ENCODE peak calls at places on chromosomes 5 and 9, in ten cellular contexts. X is prostate gland, P is GM12892, O is breast epithelium, B is sigmoid colon, Q is HCT116, C is GM23338, D is GM12878, U is upper lobe of left lung, J is stomach. L is an unnamed sample.

GRCh38 chr5:126534543-126534942 is 60.5 kb downstream of the ALDH7A1 start:
- DNase-seq in U (no peak), O (no peak), Q (no peak), C (no peak), B (no peak), J (no peak), D (no peak), P (no peak), X (no peak), L (no peak)

GRCh38 chr5:4082966-4083564 is 487.4 kb downstream of the IRX1 start:
- DNase-seq in D (no peak), B (no peak), U (no peak), O (no peak), C (no peak), J (no peak), P (no peak), Q (no peak), X (no peak), L (no peak)

GRCh38 chr5:137794863-137795262 is 40.7 kb upstream of the HNRNPA0 start:
- DNase-seq in C (peak), U (no peak), P (no peak), Q (no peak), D (no peak), X (no peak), J (no peak), B (no peak), O (no peak), L (no peak)

GRCh38 chr5:172849636-172850453 is 15.8 kb downstream of the ERGIC1 start:
- DNase-seq in P (no peak), Q (no peak), B (no peak), C (no peak), X (peak), U (peak), O (no peak), J (peak), D (peak), L (peak)

GRCh38 chr9:92278117-92278516 is 15.4 kb downstream of the IARS1 start:
- DNase-seq in X (no peak), D (no peak), C (no peak), J (no peak), P (no peak), O (no peak), U (no peak), B (no peak), Q (no peak), L (no peak)

GRCh38 chr5:32928761-32929160 is 217.6 kb downstream of the NPR3 start:
- DNase-seq in C (no peak), Q (no peak), J (no peak), X (no peak), B (no peak), O (no peak), U (no peak), P (no peak), D (no peak), L (no peak)

GRCh38 chr5:68698025-68698940 is 395.5 kb upstream of the SLC30A5 start:
- DNase-seq in U (no peak), B (no peak), Q (no peak), D (no peak), P (no peak), J (no peak), X (no peak), O (no peak), C (no peak), L (no peak)

GRCh38 chr9:132411091-132411508 is 1.1 kb downstream of the CFAP77 start:
- DNase-seq in B (no peak), C (peak), P (peak), U (peak), D (no peak), J (peak), X (peak), O (no peak), Q (peak), L (peak)

GRCh38 chr5:9888517-9888916 is 258.4 kb upstream of the TAS2R1 start:
- DNase-seq in B (no peak), D (no peak), U (no peak), C (no peak), J (no peak), X (no peak), Q (no peak), O (no peak), P (no peak), L (no peak)

GRCh38 chr9:36802171-36802920 is 229.7 kb downstream of the MELK start:
- DNase-seq in U (no peak), D (no peak), J (no peak), Q (no peak), P (no peak), C (no peak), X (no peak), B (no peak), O (no peak), L (no peak)

GRCh38 chr9:8679405-8679951 is 879.9 kb upstream of the DMAC1 start:
- DNase-seq in D (no peak), B (no peak), Q (no peak), C (no peak), P (no peak), O (no peak), J (no peak), U (no peak), X (no peak), L (no peak)

GRCh38 chr5:95081500-95082355 is 203.2 kb downstream of the MCTP1 start:
- DNase-seq in O (no peak), U (peak), B (peak), D (peak), C (peak), P (no peak), X (peak), J (peak), Q (no peak), L (peak)

GRCh38 chr9:20504930-20505329 is 117.4 kb downstream of the MLLT3 start:
- DNase-seq in C (no peak), Q (no peak), O (no peak), D (no peak), P (no peak), X (no peak), J (no peak), U (no peak), B (no peak), L (no peak)

GRCh38 chr9:20495133-20495532 is 127.2 kb downstream of the MLLT3 start:
- DNase-seq in O (no peak), P (no peak), B (no peak), C (no peak), U (no peak), D (no peak), X (no peak), Q (no peak), J (no peak), L (no peak)

GRCh38 chr9:20499013-20499412 is 123.3 kb downstream of the MLLT3 start:
- DNase-seq in D (no peak), C (no peak), O (no peak), J (no peak), Q (no peak), B (no peak), P (no peak), U (no peak), X (no peak), L (no peak)

GRCh38 chr9:20496328-20496727 is 126.0 kb downstream of the MLLT3 start:
- DNase-seq in U (no peak), B (no peak), X (no peak), P (no peak), O (no peak), J (no peak), D (no peak), Q (no peak), C (no peak), L (no peak)

GRCh38 chr9:20500101-20500500 is 122.2 kb downstream of the MLLT3 start:
- DNase-seq in J (no peak), U (no peak), C (no peak), P (no peak), O (no peak), B (no peak), D (no peak), X (no peak), Q (no peak), L (no peak)
- TF ChIP-seq POLR2AphosphoS5 in J (no peak), U (no peak), C (no peak), P (no peak), O (no peak), B (no peak), D (no peak), X (no peak), Q (no peak), L (no peak)

GRCh38 chr9:130084337-130084736 is 30.6 kb downstream of the GPR107 start:
- DNase-seq in Q (no peak), D (no peak), P (no peak), U (no peak), J (no peak), X (no peak), C (no peak), B (peak), O (no peak), L (no peak)
- TF ChIP-seq POLR2AphosphoS5 in Q (no peak), D (no peak), P (no peak), U (no peak), J (no peak), X (no peak), C (no peak), B (no peak), O (no peak), L (no peak)

DNA sequence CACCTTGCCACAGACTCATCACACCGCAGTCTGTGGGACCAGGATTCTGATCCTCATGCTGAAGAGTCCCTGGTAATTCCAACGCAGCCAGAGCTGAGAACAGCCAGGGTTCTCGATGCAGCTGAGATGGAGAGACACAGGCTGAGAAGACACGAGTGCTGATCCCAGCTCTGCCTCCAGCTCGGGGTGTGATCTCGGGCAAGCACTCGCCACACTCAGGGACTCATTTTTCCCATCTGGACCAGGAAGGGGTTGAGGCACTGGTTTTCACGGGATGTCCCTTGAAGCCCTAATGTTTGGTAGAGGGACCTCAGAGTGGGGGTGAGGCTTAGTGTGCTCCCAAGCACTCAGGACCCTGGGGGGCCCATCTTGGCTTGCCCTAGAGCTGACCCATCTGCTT is 200.4 kb downstream of the CDK5RAP2 start:
- DNase-seq in D (no peak), P (no peak), O (no peak), J (no peak), X (no peak), U (no peak), C (no peak), B (peak), Q (no peak), L (no peak)
- TF ChIP-seq POLR2AphosphoS5 in D (no peak), P (no peak), O (no peak), J (no peak), X (no peak), U (no peak), C (no peak), B (no peak), Q (no peak), L (no peak)

GRCh38 chr5:56479701-56480304 is 246.7 kb upstream of the ANKRD55 start:
- DNase-seq in D (peak), P (no peak), U (no peak), B (no peak), X (no peak), Q (no peak), O (no peak), J (no peak), C (no peak), L (no peak)

GRCh38 chr5:56475689-56476486 is 242.8 kb upstream of the ANKRD55 start:
- DNase-seq in O (no peak), U (no peak), P (no peak), C (no peak), D (no peak), J (no peak), B (no peak), Q (no peak), X (no peak), L (no peak)

GRCh38 chr5:56479126-56479525 is 246.0 kb upstream of the ANKRD55 start:
- DNase-seq in X (no peak), C (no peak), Q (no peak), J (no peak), U (no peak), P (no peak), D (no peak), B (no peak), O (no peak), L (no peak)

GRCh38 chr5:56476487-56476856 is 243.3 kb upstream of the ANKRD55 start:
- DNase-seq in O (no peak), U (no peak), X (no peak), P (no peak), C (no peak), D (no peak), Q (no peak), J (no peak), B (no peak), L (no peak)

GRCh38 chr5:56478062-56478461 is 244.9 kb upstream of the ANKRD55 start:
- DNase-seq in D (no peak), B (no peak), X (no peak), O (no peak), C (no peak), U (no peak), Q (no peak), J (no peak), P (no peak), L (no peak)
- TF ChIP-seq POLR2AphosphoS5 in D (no peak), B (no peak), X (no peak), O (no peak), C (no peak), U (no peak), Q (no peak), J (no peak), P (no peak), L (no peak)

GRCh38 chr5:140674211-140674610 is 835 bp upstream of the DND1 start:
- DNase-seq in X (no peak), B (no peak), Q (no peak), U (no peak), P (no peak), D (no peak), O (no peak), C (no peak), J (no peak), L (no peak)

GRCh38 chr5:140674629-140675028 is 1.3 kb upstream of the DND1 start:
- DNase-seq in D (no peak), O (no peak), X (no peak), C (no peak), Q (no peak), J (no peak), B (no peak), P (no peak), U (no peak), L (no peak)

GRCh38 chr5:140677947-140678346 is 4.6 kb upstream of the DND1 start:
- DNase-seq in D (no peak), B (no peak), J (no peak), C (no peak), O (no peak), P (no peak), U (no peak), Q (no peak), X (no peak), L (no peak)

GRCh38 chr5:140673187-140673976 is at the start of gene DND1:
- DNase-seq in D (no peak), J (no peak), U (no peak), B (no peak), P (no peak), C (peak), O (no peak), X (no peak), Q (no peak), L (no peak)

DNA sequence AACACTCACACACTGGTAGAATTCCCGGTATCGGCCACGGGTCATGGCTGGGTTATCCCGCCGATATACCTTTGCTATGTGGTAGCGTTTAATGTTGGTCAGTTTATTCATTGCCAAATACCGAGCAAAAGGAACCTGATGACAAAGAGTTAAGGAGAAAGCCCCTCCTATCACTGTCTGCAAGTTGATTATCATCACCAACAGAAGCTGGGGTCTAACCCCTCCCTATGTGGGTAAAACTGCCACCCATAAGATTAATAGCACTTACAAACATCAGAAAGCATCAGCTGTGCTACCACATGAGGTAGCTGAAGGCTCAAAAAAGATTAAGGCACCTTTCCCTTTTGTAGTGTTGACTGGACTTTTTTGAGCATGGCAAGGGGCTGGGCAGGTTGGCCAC is 5.6 kb upstream of the DND1 start:
- DNase-seq in D (no peak), U (no peak), B (no peak), C (no peak), P (no peak), O (no peak), Q (no peak), J (no peak), X (no peak), L (no peak)
- TF ChIP-seq POLR2AphosphoS5 in D (no peak), U (no peak), B (no peak), C (no peak), P (no peak), O (no peak), Q (no peak), J (no peak), X (no peak), L (no peak)

GRCh38 chr9:125911861-125912260 is 164.7 kb downstream of the PBX3 start:
- DNase-seq in O (no peak), C (no peak), P (no peak), Q (no peak), U (no peak), D (no peak), B (no peak), J (no peak), X (no peak), L (no peak)
- TF ChIP-seq POLR2AphosphoS5 in O (no peak), C (no peak), P (no peak), Q (no peak), U (no peak), D (no peak), B (no peak), J (no peak), X (no peak), L (no peak)

GRCh38 chr5:98928802-98929122 is at the start of gene CHD1:
- DNase-seq in Q (peak), D (no peak), B (peak), P (peak), O (peak), C (peak), J (peak), X (peak), U (peak), L (peak)
- TF ChIP-seq POLR2AphosphoS5 in Q (peak), D (no peak), B (peak), P (peak), O (peak), C (peak), J (peak), X (peak), U (peak), L (peak)

DNA sequence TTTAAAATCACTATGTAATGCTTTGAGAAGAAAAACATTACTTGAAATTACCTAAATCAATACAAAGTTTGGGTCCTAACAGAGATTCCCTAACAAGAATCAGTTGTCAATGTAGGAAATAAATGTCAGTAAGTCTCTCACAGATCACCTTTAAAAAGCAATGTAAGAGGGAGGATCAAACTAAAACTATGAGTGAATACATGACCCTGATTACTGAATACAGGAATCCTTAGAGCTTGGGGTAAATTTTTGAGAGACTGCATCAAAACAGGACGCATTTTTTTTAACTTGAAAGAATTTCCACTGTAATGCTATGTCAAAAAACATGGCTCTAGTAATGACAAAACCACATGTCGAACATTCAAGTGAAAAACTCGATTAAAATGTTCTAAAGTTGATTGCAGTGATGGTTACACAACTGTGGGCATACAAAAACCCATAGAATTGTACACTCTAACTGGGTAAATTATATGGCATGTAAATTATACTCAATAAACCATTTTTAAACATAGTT is 21.8 kb downstream of the ZDHHC21 start:
- DNase-seq in C (no peak), P (no peak), J (no peak), B (no peak), X (no peak), D (no peak), Q (no peak), O (no peak), U (no peak), L (no peak)
- TF ChIP-seq POLR2AphosphoS5 in C (no peak), P (no peak), J (no peak), B (no peak), X (no peak), D (no peak), Q (no peak), O (no peak), U (no peak), L (no peak)

GRCh38 chr5:140240987-140241706 is 61.8 kb downstream of the PFDN1 start:
- DNase-seq in U (peak), D (no peak), X (peak), P (no peak), J (peak), B (peak), O (peak), C (peak), Q (peak), L (peak)
- TF ChIP-seq POLR2AphosphoS5 in U (peak), D (no peak), X (peak), P (no peak), J (peak), B (peak), O (no peak), C (no peak), Q (peak), L (peak)

DNA sequence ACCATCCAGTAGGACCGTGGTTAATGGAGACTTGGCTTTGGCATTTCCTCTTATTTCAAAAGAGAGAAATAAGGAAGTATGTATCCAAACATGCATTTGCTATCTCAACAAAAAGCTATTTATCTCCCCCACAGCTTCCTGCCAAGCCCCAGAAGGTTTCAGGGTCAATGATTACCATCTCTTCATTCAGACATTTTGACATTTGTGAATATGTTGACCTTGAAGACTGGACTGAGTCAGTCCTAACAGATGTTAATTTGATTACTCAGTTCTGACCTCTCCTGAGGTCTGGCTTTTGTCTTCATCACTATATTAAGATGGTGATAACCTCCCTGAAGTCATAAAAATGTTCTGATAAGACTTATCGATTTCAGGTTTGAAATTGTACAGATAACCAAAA is 479.4 kb downstream of the AGTPBP1 start:
- DNase-seq in Q (no peak), P (no peak), B (no peak), J (no peak), X (no peak), C (no peak), U (no peak), D (no peak), O (no peak), L (no peak)
- TF ChIP-seq POLR2AphosphoS5 in Q (no peak), P (no peak), B (no peak), J (no peak), X (no peak), C (no peak), U (no peak), D (no peak), O (no peak), L (no peak)

L was measured in transverse colon.